ENCODE peak calls at places on chromosomes 6 and 20, in six cellular contexts. R, I, C, E, T and H are unnamed samples.

GRCh38 chr6:167580512-167580911 is 246.2 kb upstream of the AFDN start:
- DNase-seq in R (no peak), I (no peak), C (peak), E (no peak), T (no peak), H (no peak)

GRCh38 chr6:98880486-98880885 is 46.1 kb downstream of the POU3F2 start:
- DNase-seq in R (no peak), I (no peak), C (no peak), E (no peak), T (no peak), H (no peak)

GRCh38 chr20:62752671-62753501 is 43.4 kb upstream of the MRGBP start:
- DNase-seq in R (no peak), I (no peak), C (no peak), E (peak), T (no peak), H (no peak)

GRCh38 chr6:169157474-169158181 is 96.0 kb downstream of the THBS2 start:
- DNase-seq in R (no peak), I (no peak), C (no peak), E (no peak), T (no peak), H (no peak)

GRCh38 chr20:25065625-25066338 is 7.8 kb upstream of the ACSS1 start:
- DNase-seq in R (peak), I (peak), C (peak), E (no peak), T (peak), H (peak)

GRCh38 chr6:132797975-132798819 is at the start of gene SLC18B1:
- DNase-seq in R (peak), I (peak), C (peak), E (no peak), T (peak), H (no peak)

GRCh38 chr6:39821014-39821738 is 29.0 kb downstream of the DAAM2 start:
- DNase-seq in R (no peak), I (no peak), C (no peak), E (no peak), T (no peak), H (no peak)

GRCh38 chr6:114096553-114097172 is 125.7 kb upstream of the HDAC2 start:
- DNase-seq in R (peak), I (peak), C (peak), E (no peak), T (no peak), H (no peak)

GRCh38 chr20:36527331-36528125 is 13.8 kb upstream of the MYL9 start:
- DNase-seq in R (no peak), I (no peak), C (no peak), E (no peak), T (no peak), H (no peak)

GRCh38 chr6:16375828-16376227 is 137.4 kb downstream of the GMPR start:
- DNase-seq in R (no peak), I (no peak), C (no peak), E (no peak), T (no peak), H (no peak)

GRCh38 chr6:45415778-45416518 is 38.2 kb upstream of the SUPT3H start:
- DNase-seq in R (no peak), I (no peak), C (no peak), E (no peak), T (no peak), H (no peak)

GRCh38 chr6:36752886-36753506 is 55.4 kb downstream of the RAB44 start:
- DNase-seq in R (no peak), I (peak), C (no peak), E (no peak), T (no peak), H (no peak)

GRCh38 chr6:39280247-39280731 is 33.9 kb downstream of the KCNK17 start:
- DNase-seq in R (no peak), I (peak), C (no peak), E (no peak), T (no peak), H (no peak)

GRCh38 chr6:163151212-163151611 is 263.3 kb upstream of the QKI start:
- DNase-seq in R (no peak), I (no peak), C (no peak), E (no peak), T (no peak), H (no peak)

GRCh38 chr6:34115396-34116314 is 30.2 kb downstream of the GRM4 start:
- DNase-seq in R (peak), I (peak), C (no peak), E (no peak), T (no peak), H (no peak)

GRCh38 chr6:99446076-99446475 is 21.0 kb upstream of the PNISR start:
- DNase-seq in R (no peak), I (no peak), C (no peak), E (no peak), T (no peak), H (no peak)

GRCh38 chr6:108564178-108564577 is 3.5 kb downstream of the FOXO3 start:
- DNase-seq in R (no peak), I (no peak), C (no peak), E (no peak), T (no peak), H (no peak)

GRCh38 chr6:157813757-157814455 is 9.1 kb upstream of the SNX9 start:
- DNase-seq in R (no peak), I (no peak), C (no peak), E (peak), T (no peak), H (no peak)

GRCh38 chr6:144785056-144785455 is 499.9 kb downstream of the UTRN start:
- DNase-seq in R (no peak), I (no peak), C (no peak), E (no peak), T (no peak), H (peak)

GRCh38 chr20:63944078-63944941 is 11.9 kb downstream of the UCKL1 start:
- DNase-seq in R (no peak), I (no peak), C (no peak), E (no peak), T (no peak), H (no peak)

GRCh38 chr6:44563397-44563796 is 175.9 kb downstream of the CDC5L start:
- DNase-seq in R (no peak), I (no peak), C (peak), E (no peak), T (no peak), H (no peak)

GRCh38 chr6:93468291-93468690 is 48.9 kb upstream of the EPHA7 start:
- DNase-seq in R (no peak), I (no peak), C (no peak), E (no peak), T (no peak), H (peak)

GRCh38 chr6:116115781-116116180 is 10.2 kb downstream of the COL10A1 start:
- DNase-seq in R (no peak), I (no peak), C (no peak), E (no peak), T (no peak), H (no peak)

GRCh38 chr6:106360410-106360988 is at the start of gene CRYBG1:
- DNase-seq in R (peak), I (peak), C (peak), E (no peak), T (peak), H (no peak)

GRCh38 chr20:39233755-39234154 is 271.6 kb downstream of the DHX35 start:
- DNase-seq in R (no peak), I (no peak), C (no peak), E (no peak), T (no peak), H (no peak)

GRCh38 chr6:85421963-85422362 is 27.9 kb upstream of the NT5E start:
- DNase-seq in R (no peak), I (no peak), C (no peak), E (no peak), T (no peak), H (no peak)

GRCh38 chr6:143772110-143772509 is 71.0 kb upstream of the LTV1 start:
- DNase-seq in R (no peak), I (no peak), C (no peak), E (no peak), T (no peak), H (no peak)

GRCh38 chr6:39451831-39452230 is 129.3 kb upstream of the KCNK16 start:
- DNase-seq in R (no peak), I (peak), C (no peak), E (no peak), T (no peak), H (no peak)

GRCh38 chr20:35606127-35606526 is 9.5 kb upstream of the SPAG4 start:
- DNase-seq in R (no peak), I (no peak), C (no peak), E (no peak), T (no peak), H (no peak)

GRCh38 chr6:89952696-89953095 is 58.4 kb downstream of the GJA10 start:
- DNase-seq in R (peak), I (peak), C (no peak), E (peak), T (no peak), H (peak)

GRCh38 chr6:34021001-34021838 is 124.7 kb downstream of the GRM4 start:
- DNase-seq in R (no peak), I (no peak), C (no peak), E (no peak), T (no peak), H (no peak)

GRCh38 chr6:137452331-137452894 is 41.8 kb downstream of the OLIG3 start:
- DNase-seq in R (no peak), I (no peak), C (no peak), E (peak), T (no peak), H (no peak)

GRCh38 chr20:43187476-43188233 is 2.1 kb downstream of the PTPRT start:
- DNase-seq in R (peak), I (peak), C (peak), E (no peak), T (peak), H (peak)

DNA sequence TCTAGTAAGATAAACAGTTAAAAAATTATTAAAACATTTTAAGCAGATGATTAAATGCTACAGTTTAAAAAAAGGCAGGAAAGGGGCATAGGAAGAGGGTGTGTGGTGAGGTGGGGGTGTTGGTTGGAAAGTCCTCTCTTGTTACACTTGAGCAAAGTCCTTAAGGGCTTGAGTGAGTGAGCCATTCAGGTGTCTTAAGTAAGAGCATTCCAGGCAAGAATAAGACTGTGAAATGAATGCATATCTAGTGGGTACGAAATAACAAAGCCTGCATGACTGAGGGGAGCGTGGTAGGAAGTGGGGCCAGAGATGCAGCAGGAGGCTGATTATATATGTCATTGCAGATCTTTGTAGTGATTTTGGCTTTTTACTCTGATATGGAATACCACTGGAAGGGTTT is 5.1 kb downstream of the CDKAL1 start:
- DNase-seq in R (no peak), I (no peak), C (no peak), E (no peak), T (no peak), H (no peak)
- H3K4me3 ChIP-seq in R (no peak), I (no peak), C (no peak), E (no peak), T (no peak), H (no peak)

DNA sequence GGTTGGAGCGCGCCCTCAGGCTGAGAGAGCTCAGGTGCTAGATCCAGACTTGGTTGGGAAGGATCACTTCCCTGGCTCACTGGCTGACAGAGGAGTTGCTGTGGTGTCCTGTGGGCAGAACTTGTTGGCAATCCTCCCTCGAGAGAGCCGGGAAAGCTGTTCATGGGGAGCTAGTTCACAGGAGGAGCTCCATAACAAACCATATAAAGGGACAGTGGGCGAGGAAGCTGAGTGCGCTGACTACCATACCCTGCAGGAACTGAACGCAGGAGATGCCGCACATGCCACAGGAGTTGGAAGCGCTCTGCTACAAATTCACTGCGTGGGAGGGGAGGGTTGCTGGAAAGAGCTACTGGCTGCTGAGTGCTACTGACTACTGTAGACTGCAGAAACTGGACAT is 243.2 kb downstream of the OGFRL1 start:
- DNase-seq in R (no peak), I (no peak), C (no peak), E (no peak), T (no peak), H (no peak)
- H3K4me3 ChIP-seq in R (no peak), I (no peak), C (no peak), E (no peak), T (no peak), H (no peak)

DNA sequence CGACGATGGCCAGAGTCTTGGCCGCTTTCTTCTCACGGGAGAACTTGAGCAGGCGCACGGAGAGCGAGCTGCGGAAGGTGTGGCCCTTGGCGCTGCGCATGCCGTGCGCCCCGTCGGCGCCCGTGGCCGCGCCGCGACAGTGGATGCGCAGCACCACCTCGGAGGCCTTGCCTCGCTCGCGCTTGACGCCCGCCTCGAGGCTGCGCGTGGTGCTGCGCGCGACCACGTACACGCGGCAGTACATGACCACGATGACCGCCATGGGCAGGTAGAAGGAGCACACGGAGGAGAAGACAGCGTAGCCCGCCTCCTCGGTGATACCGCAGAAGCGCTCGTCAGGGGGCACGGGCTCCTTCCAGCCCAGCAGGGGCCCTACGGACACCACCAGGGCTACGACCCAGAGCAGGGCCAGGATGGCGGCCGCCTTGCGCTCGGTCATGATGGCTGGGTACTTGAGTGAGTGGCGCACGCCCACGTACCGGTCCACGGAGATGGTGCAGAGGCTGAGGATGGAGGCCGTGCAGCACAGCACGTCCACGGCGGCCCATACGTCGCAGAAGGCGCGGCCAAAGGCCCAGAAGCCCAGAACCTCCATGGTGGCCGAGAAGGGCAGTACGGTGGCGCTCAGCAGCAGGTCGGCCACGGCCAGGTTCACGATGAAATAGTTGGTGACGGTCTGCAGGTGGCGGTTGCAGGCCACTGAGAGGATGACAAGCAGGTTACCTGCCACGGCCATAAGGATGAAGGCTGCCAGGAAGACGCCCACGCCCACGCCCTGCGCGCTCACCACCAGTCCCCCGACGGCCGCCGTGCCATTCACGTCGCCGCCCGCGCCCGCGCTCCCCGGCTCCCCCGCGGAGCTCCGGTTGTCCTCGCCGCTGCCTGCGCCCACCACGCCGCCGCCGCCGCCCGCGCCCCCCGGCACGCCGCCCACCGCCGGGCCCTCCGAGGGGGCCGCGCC is 232.8 kb upstream of the RNF24 start:
- DNase-seq in R (no peak), I (no peak), C (no peak), E (no peak), T (no peak), H (no peak)
- H3K4me3 ChIP-seq in R (no peak), I (no peak), C (no peak), E (peak), T (peak), H (no peak)

GRCh38 chr20:18058661-18059467 is 1.1 kb upstream of the OVOL2 start:
- DNase-seq in R (no peak), I (peak), C (no peak), E (no peak), T (peak), H (no peak)

GRCh38 chr20:18059603-18060002 is 1.9 kb upstream of the OVOL2 start:
- DNase-seq in R (no peak), I (no peak), C (no peak), E (no peak), T (no peak), H (no peak)

GRCh38 chr20:18056174-18057105 is 1.3 kb downstream of the OVOL2 start:
- DNase-seq in R (no peak), I (peak), C (no peak), E (no peak), T (peak), H (no peak)

GRCh38 chr20:18057106-18057993 is at the start of gene OVOL2:
- DNase-seq in R (no peak), I (no peak), C (no peak), E (no peak), T (peak), H (no peak)

DNA sequence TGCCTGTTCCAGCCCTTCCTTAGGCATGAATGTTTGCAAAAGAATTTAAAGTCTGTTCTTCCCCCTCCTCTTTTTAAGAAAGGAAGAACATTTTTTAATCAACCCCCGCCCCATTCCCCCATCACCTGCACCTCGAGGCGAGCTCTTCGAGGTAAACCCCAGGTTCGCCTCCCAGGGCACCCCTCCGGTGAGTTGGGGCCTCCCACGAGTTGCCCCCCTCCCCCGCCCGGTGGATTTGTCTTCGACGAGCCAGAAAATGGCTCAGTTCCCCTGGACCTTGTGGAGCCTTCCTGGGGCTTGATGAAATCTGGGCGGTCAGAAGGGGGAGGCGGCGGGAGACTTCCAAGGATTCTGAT is 256 bp upstream of the OVOL2 start:
- DNase-seq in R (no peak), I (no peak), C (no peak), E (no peak), T (no peak), H (no peak)
- H3K4me3 ChIP-seq in R (no peak), I (no peak), C (no peak), E (no peak), T (no peak), H (no peak)

DNA sequence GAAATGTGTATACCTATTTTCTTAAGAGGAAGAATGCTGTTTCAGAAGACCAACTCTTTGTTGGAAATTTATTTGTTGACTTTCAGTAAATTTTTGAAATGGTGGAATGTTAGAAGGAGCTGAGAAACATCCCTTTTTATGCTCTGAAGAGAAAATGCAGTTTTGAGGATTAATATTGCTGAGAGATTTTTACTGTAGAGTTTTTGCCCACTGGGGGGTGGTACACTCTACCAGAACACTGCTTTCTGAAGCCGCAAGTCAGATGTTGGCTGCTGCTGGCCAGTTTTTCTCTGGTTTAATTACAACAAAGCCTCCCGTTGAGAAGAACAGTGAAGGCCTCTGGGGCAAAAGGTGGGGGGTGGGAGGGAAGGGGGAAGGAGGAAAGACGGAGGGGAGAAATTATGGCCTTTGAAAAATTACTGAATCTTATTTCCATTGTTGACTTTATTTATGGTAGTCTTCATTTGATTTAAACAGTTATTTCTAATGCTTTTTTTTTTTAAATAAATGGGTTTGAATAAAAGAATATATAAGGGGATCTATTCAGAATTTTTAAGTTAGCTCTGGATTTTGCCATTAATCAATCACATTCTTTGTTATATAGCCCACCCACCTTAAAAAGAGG is 3.0 kb downstream of the FLRT3 start:
- DNase-seq in R (no peak), I (peak), C (peak), E (peak), T (peak), H (peak)
- H3K4me3 ChIP-seq in R (no peak), I (no peak), C (no peak), E (no peak), T (no peak), H (peak)

GRCh38 chr6:27759930-27760329 is 152.3 kb downstream of the OR2B2 start:
- DNase-seq in R (no peak), I (no peak), C (no peak), E (no peak), T (no peak), H (no peak)

GRCh38 chr6:27758471-27758870 is 153.7 kb downstream of the OR2B2 start:
- DNase-seq in R (no peak), I (no peak), C (no peak), E (no peak), T (no peak), H (no peak)

GRCh38 chr6:27765028-27765427 is 147.2 kb downstream of the OR2B2 start:
- DNase-seq in R (no peak), I (no peak), C (no peak), E (no peak), T (no peak), H (no peak)

GRCh38 chr6:27760464-27760863 is 151.7 kb downstream of the OR2B2 start:
- DNase-seq in R (no peak), I (no peak), C (no peak), E (no peak), T (no peak), H (no peak)

DNA sequence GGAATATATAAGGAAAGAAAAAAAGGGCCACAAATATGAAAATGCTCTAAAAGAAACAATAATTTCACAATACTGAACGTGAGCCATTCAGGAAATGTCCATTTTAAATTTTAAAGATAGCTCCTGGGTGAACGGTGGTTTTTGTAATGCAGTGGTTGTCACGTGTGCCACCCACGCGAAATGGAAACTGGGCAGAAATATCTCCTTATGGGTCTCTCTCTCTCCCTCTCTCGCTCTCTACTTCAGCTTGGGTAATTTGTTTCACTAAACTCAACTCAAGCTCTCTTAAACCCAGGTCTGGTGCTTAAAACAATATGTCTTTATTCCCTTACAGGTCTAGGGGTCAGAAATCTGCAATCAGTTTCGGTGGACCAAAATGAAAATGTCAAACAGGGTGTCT is 150.8 kb downstream of the OR2B2 start:
- DNase-seq in R (no peak), I (peak), C (no peak), E (no peak), T (no peak), H (no peak)
- H3K4me3 ChIP-seq in R (no peak), I (no peak), C (no peak), E (no peak), T (no peak), H (peak)